ENCODE peak calls at places on chromosomes 16 and 17, in five cellular contexts. N is IMR-90, I is foreskin fibroblast, L is NCI-H1436 treated with DMSO at 0.1 percent for 48 hours, B is naive B cell. P is an unnamed sample.

GRCh38 chr16:83338941-83339340 is 468.8 kb upstream of the HSBP1 start:
- DNase-seq in N (peak), I (peak), L (no peak), B (no peak), P (no peak)

GRCh38 chr17:43661699-43662431 is at the start of gene MEOX1:
- DNase-seq in N (peak), I (peak), L (no peak), B (no peak), P (no peak)

GRCh38 chr17:33234930-33235685 is 58.0 kb downstream of the ASIC2 start:
- DNase-seq in N (peak), I (peak), L (no peak), B (no peak), P (no peak)

GRCh38 chr17:53118948-53119347 is 703.8 kb upstream of the KIF2B start:
- DNase-seq in N (no peak), I (no peak), L (no peak), B (no peak), P (no peak)

GRCh38 chr17:32927724-32928526 is at the start of gene TMEM98:
- DNase-seq in N (peak), I (peak), L (no peak), B (no peak), P (no peak)

GRCh38 chr16:83606486-83607030 is 201.2 kb upstream of the HSBP1 start:
- DNase-seq in N (no peak), I (no peak), L (no peak), B (no peak), P (no peak)

GRCh38 chr17:6711081-6711674 is 2.0 kb downstream of the SLC13A5 start:
- DNase-seq in N (no peak), I (no peak), L (no peak), B (no peak), P (no peak)

GRCh38 chr17:73359987-73360410 is 48.2 kb upstream of the CDC42EP4 start:
- DNase-seq in N (no peak), I (no peak), L (no peak), B (no peak), P (no peak)

GRCh38 chr17:81900181-81900820 is 1.7 kb upstream of the NPB start:
- DNase-seq in N (no peak), I (no peak), L (no peak), B (no peak), P (no peak)

GRCh38 chr16:57653936-57654335 is 14.2 kb upstream of the ADGRG3 start:
- DNase-seq in N (no peak), I (no peak), L (no peak), B (no peak), P (no peak)

GRCh38 chr16:31094088-31094423 is 541 bp downstream of the VKORC1 start:
- DNase-seq in N (no peak), I (no peak), L (no peak), B (no peak), P (no peak)

GRCh38 chr16:82655315-82655714 is 28.5 kb downstream of the CDH13 start:
- DNase-seq in N (peak), I (peak), L (no peak), B (no peak), P (no peak)

GRCh38 chr17:5035356-5035755 is at the start of gene SLC52A1:
- DNase-seq in N (no peak), I (no peak), L (no peak), B (no peak), P (no peak)

GRCh38 chr17:19403021-19403420 is 8.0 kb upstream of the RNF112 start:
- DNase-seq in N (no peak), I (no peak), L (no peak), B (no peak), P (no peak)

GRCh38 chr16:78075800-78076199 is 23.7 kb upstream of the WWOX start:
- DNase-seq in N (no peak), I (no peak), L (no peak), B (no peak), P (no peak)

GRCh38 chr17:58368860-58369213 is 16.8 kb upstream of the SUPT4H1 start:
- DNase-seq in N (no peak), I (no peak), L (no peak), B (peak), P (no peak)

GRCh38 chr16:85625053-85625452 is 11.9 kb downstream of the GSE1 start:
- DNase-seq in N (no peak), I (no peak), L (no peak), B (no peak), P (no peak)

GRCh38 chr17:77883213-77883650 is 75.3 kb upstream of the TNRC6C start:
- DNase-seq in N (no peak), I (no peak), L (no peak), B (no peak), P (no peak)

GRCh38 chr17:46056800-46057304 is 57.8 kb downstream of the STH start:
- DNase-seq in N (peak), I (peak), L (no peak), B (no peak), P (peak)

GRCh38 chr17:31853911-31854470 is 5.1 kb downstream of the COPRS start:
- DNase-seq in N (no peak), I (no peak), L (no peak), B (no peak), P (no peak)

P was measured in GF-D8.